ENCODE peak calls at places on chromosomes 11 and 22, in six cellular contexts. D, M, Q, R, C and Z are unnamed samples.

GRCh38 chr11:2314136-2314524 is 12.3 kb downstream of the TSPAN32 start:
- DNase-seq in R (no peak), C (no peak), D (no peak), M (no peak), Q (no peak), Z (no peak)

GRCh38 chr11:47408598-47409439 is 429 bp downstream of the SLC39A13 start:
- DNase-seq in C (peak), M (no peak), Q (peak), D (peak), R (peak), Z (peak)

GRCh38 chr11:108025387-108026080 is 16.8 kb downstream of the CUL5 start:
- DNase-seq in C (no peak), D (no peak), Q (no peak), R (no peak), M (no peak), Z (no peak)

GRCh38 chr22:48627203-48627602 is 1200.5 kb downstream of the BRD1 start:
- DNase-seq in D (no peak), R (no peak), M (no peak), C (no peak), Q (peak), Z (no peak)

GRCh38 chr22:47192651-47193437 is 430.4 kb downstream of the TBC1D22A start:
- DNase-seq in R (no peak), Q (peak), C (no peak), M (no peak), D (no peak), Z (no peak)

GRCh38 chr22:44005524-44005923 is 18.6 kb upstream of the PARVB start:
- DNase-seq in R (no peak), Q (no peak), M (no peak), D (no peak), C (no peak), Z (no peak)

GRCh38 chr22:28597665-28598064 is 82.0 kb downstream of the TTC28 start:
- DNase-seq in Q (no peak), D (no peak), C (no peak), M (no peak), R (no peak), Z (no peak)

GRCh38 chr11:131522851-131523250 is 152.4 kb downstream of the NTM start:
- DNase-seq in D (no peak), M (no peak), R (no peak), C (no peak), Q (no peak), Z (no peak)

GRCh38 chr11:86370922-86371614 is 3.6 kb upstream of the CCDC81 start:
- DNase-seq in C (peak), M (no peak), R (no peak), D (peak), Q (no peak), Z (peak)

GRCh38 chr11:117931331-117931950 is 2.2 kb upstream of the TMPRSS13 start:
- DNase-seq in D (no peak), C (no peak), R (no peak), Q (no peak), M (no peak), Z (no peak)

GRCh38 chr11:69807416-69807815 is 11.8 kb downstream of the FGF3 start:
- DNase-seq in D (no peak), C (no peak), R (no peak), Q (no peak), M (no peak), Z (no peak)

GRCh38 chr11:62150887-62151736 is 27.3 kb downstream of the INCENP start:
- DNase-seq in C (no peak), R (no peak), D (no peak), Q (peak), M (no peak), Z (no peak)

GRCh38 chr22:37121887-37122591 is 12.5 kb upstream of the TMPRSS6 start:
- DNase-seq in R (no peak), Q (peak), D (peak), C (peak), M (peak), Z (peak)

GRCh38 chr22:17159504-17159951 is 451 bp upstream of the HDHD5 start:
- DNase-seq in C (peak), D (peak), R (no peak), Q (no peak), M (peak), Z (peak)

GRCh38 chr11:134360050-134360835 is 28.5 kb downstream of the GLB1L2 start:
- DNase-seq in D (peak), M (peak), R (peak), C (peak), Q (peak), Z (peak)

GRCh38 chr11:112751763-112752162 is 209.5 kb upstream of the NCAM1 start:
- DNase-seq in D (no peak), C (no peak), M (no peak), R (no peak), Q (no peak), Z (no peak)

GRCh38 chr11:106990322-106990721 is 28.0 kb downstream of the GUCY1A2 start:
- DNase-seq in Q (no peak), C (no peak), M (no peak), R (no peak), D (no peak), Z (no peak)

GRCh38 chr11:30186748-30187147 is 44.1 kb upstream of the FSHB start:
- DNase-seq in M (no peak), C (no peak), Q (no peak), R (no peak), D (no peak), Z (no peak)

GRCh38 chr11:100080821-100081220 is 606.3 kb upstream of the ARHGAP42 start:
- DNase-seq in R (no peak), C (no peak), D (no peak), Q (no peak), M (no peak), Z (no peak)

GRCh38 chr22:19183216-19183615 is 4.7 kb upstream of the SLC25A1 start:
- DNase-seq in M (no peak), D (no peak), R (no peak), Q (no peak), C (no peak), Z (no peak)

GRCh38 chr11:84780689-84781293 is 846.4 kb downstream of the DLG2 start:
- DNase-seq in M (no peak), Q (no peak), C (peak), R (no peak), D (peak), Z (peak)

GRCh38 chr11:19756675-19757475 is 44.2 kb downstream of the NAV2 start:
- DNase-seq in C (peak), M (no peak), D (no peak), R (no peak), Q (no peak), Z (no peak)

GRCh38 chr22:27655582-27656185 is 145.9 kb downstream of the MN1 start:
- DNase-seq in Q (no peak), R (no peak), D (no peak), M (no peak), C (no peak), Z (no peak)

GRCh38 chr22:29917052-29917902 is 34.3 kb downstream of the MTMR3 start:
- DNase-seq in C (peak), Q (no peak), D (no peak), M (no peak), R (no peak), Z (peak)

GRCh38 chr11:92707665-92708064 is 261.8 kb upstream of the MTNR1B start:
- DNase-seq in C (no peak), R (no peak), D (no peak), M (no peak), Q (no peak), Z (no peak)

GRCh38 chr11:43573233-43573632 is 107.3 kb upstream of the HSD17B12 start:
- DNase-seq in D (peak), C (peak), Q (no peak), M (no peak), R (no peak), Z (no peak)

GRCh38 chr11:134120921-134121526 is 52.2 kb downstream of the JAM3 start:
- DNase-seq in M (no peak), D (peak), R (no peak), C (peak), Q (no peak), Z (no peak)

GRCh38 chr11:27514558-27514957 is 8.0 kb upstream of the LIN7C start:
- DNase-seq in D (no peak), C (peak), R (no peak), Q (no peak), M (no peak), Z (no peak)